ENCODE peak calls at places on chromosomes 13 and 19, in ten cellular contexts. One of them, this sample, is unnamed.

GRCh38 chr13:113589961-113590339 is 5.4 kb downstream of the TFDP1 start:
- DNase-seq in sigmoid colon: peak
- DNase-seq in neuronal stem cell: no peak
- DNase-seq in GM23248: no peak
- DNase-seq in vagina: no peak
- DNase-seq in breast epithelium: peak
- DNase-seq in bronchial epithelial cell: no peak
- DNase-seq in heart right ventricle: no peak
- DNase-seq in cardiac fibroblast: no peak
- DNase-seq in body of pancreas: no peak
- DNase-seq in this sample: no peak

GRCh38 chr13:102286326-102286725 is 115.5 kb downstream of the FGF14 start:
- DNase-seq in sigmoid colon: no peak
- DNase-seq in neuronal stem cell: no peak
- DNase-seq in GM23248: peak
- DNase-seq in vagina: no peak
- DNase-seq in breast epithelium: no peak
- DNase-seq in bronchial epithelial cell: peak
- DNase-seq in heart right ventricle: no peak
- DNase-seq in cardiac fibroblast: peak
- DNase-seq in body of pancreas: no peak
- DNase-seq in this sample: peak

GRCh38 chr19:48480476-48481190 is 11.5 kb downstream of the CYTH2 start:
- DNase-seq in sigmoid colon: no peak
- DNase-seq in neuronal stem cell: no peak
- DNase-seq in GM23248: peak
- DNase-seq in vagina: no peak
- DNase-seq in breast epithelium: no peak
- DNase-seq in bronchial epithelial cell: no peak
- DNase-seq in heart right ventricle: peak
- DNase-seq in cardiac fibroblast: peak
- DNase-seq in body of pancreas: peak
- DNase-seq in this sample: no peak

GRCh38 chr13:31431722-31432137 is 232.0 kb downstream of the B3GLCT start:
- DNase-seq in sigmoid colon: no peak
- DNase-seq in neuronal stem cell: peak
- DNase-seq in GM23248: peak
- DNase-seq in vagina: no peak
- DNase-seq in breast epithelium: no peak
- DNase-seq in bronchial epithelial cell: peak
- DNase-seq in heart right ventricle: peak
- DNase-seq in cardiac fibroblast: peak
- DNase-seq in body of pancreas: peak
- DNase-seq in this sample: peak

GRCh38 chr19:30450945-30451344 is 78.8 kb downstream of the ZNF536 start:
- DNase-seq in sigmoid colon: no peak
- DNase-seq in neuronal stem cell: no peak
- DNase-seq in GM23248: peak
- DNase-seq in vagina: no peak
- DNase-seq in breast epithelium: no peak
- DNase-seq in bronchial epithelial cell: no peak
- DNase-seq in heart right ventricle: no peak
- DNase-seq in cardiac fibroblast: no peak
- DNase-seq in body of pancreas: no peak
- DNase-seq in this sample: no peak

GRCh38 chr19:4581381-4582111 is 22.1 kb upstream of the SEMA6B start:
- DNase-seq in sigmoid colon: no peak
- DNase-seq in neuronal stem cell: peak
- DNase-seq in GM23248: no peak
- DNase-seq in vagina: no peak
- DNase-seq in breast epithelium: no peak
- DNase-seq in bronchial epithelial cell: no peak
- DNase-seq in heart right ventricle: no peak
- DNase-seq in cardiac fibroblast: no peak
- DNase-seq in body of pancreas: no peak
- DNase-seq in this sample: no peak

GRCh38 chr13:40445557-40445990 is 220.9 kb downstream of the FOXO1 start:
- DNase-seq in sigmoid colon: no peak
- DNase-seq in neuronal stem cell: no peak
- DNase-seq in GM23248: no peak
- DNase-seq in vagina: no peak
- DNase-seq in breast epithelium: no peak
- DNase-seq in bronchial epithelial cell: peak
- DNase-seq in heart right ventricle: peak
- DNase-seq in cardiac fibroblast: peak
- DNase-seq in body of pancreas: peak
- DNase-seq in this sample: no peak

GRCh38 chr13:106523566-106523965 is 11.9 kb downstream of the EFNB2 start:
- DNase-seq in sigmoid colon: no peak
- DNase-seq in neuronal stem cell: no peak
- DNase-seq in GM23248: no peak
- DNase-seq in vagina: no peak
- DNase-seq in breast epithelium: no peak
- DNase-seq in bronchial epithelial cell: peak
- DNase-seq in heart right ventricle: no peak
- DNase-seq in cardiac fibroblast: no peak
- DNase-seq in body of pancreas: no peak
- DNase-seq in this sample: no peak

GRCh38 chr13:62003452-62003851 is 587.8 kb upstream of the PCDH20 start:
- DNase-seq in sigmoid colon: no peak
- DNase-seq in neuronal stem cell: no peak
- DNase-seq in GM23248: no peak
- DNase-seq in vagina: no peak
- DNase-seq in breast epithelium: no peak
- DNase-seq in bronchial epithelial cell: no peak
- DNase-seq in heart right ventricle: no peak
- DNase-seq in cardiac fibroblast: no peak
- DNase-seq in body of pancreas: no peak
- DNase-seq in this sample: no peak

GRCh38 chr19:45512881-45513483 is 5.7 kb downstream of the VASP start:
- DNase-seq in sigmoid colon: no peak
- DNase-seq in neuronal stem cell: no peak
- DNase-seq in GM23248: no peak
- DNase-seq in vagina: no peak
- DNase-seq in breast epithelium: no peak
- DNase-seq in bronchial epithelial cell: no peak
- DNase-seq in heart right ventricle: no peak
- DNase-seq in cardiac fibroblast: no peak
- DNase-seq in body of pancreas: no peak
- DNase-seq in this sample: no peak

GRCh38 chr13:30466358-30466714 is 600 bp upstream of the HMGB1 start:
- DNase-seq in sigmoid colon: no peak
- DNase-seq in neuronal stem cell: no peak
- DNase-seq in GM23248: peak
- DNase-seq in vagina: no peak
- DNase-seq in breast epithelium: no peak
- DNase-seq in bronchial epithelial cell: peak
- DNase-seq in heart right ventricle: no peak
- DNase-seq in cardiac fibroblast: peak
- DNase-seq in body of pancreas: no peak
- DNase-seq in this sample: peak

GRCh38 chr13:73169971-73170370 is 111.2 kb downstream of the KLF5 start:
- DNase-seq in sigmoid colon: no peak
- DNase-seq in neuronal stem cell: no peak
- DNase-seq in GM23248: no peak
- DNase-seq in vagina: no peak
- DNase-seq in breast epithelium: no peak
- DNase-seq in bronchial epithelial cell: peak
- DNase-seq in heart right ventricle: no peak
- DNase-seq in cardiac fibroblast: no peak
- DNase-seq in body of pancreas: no peak
- DNase-seq in this sample: no peak

GRCh38 chr19:2551172-2551863 is 75.4 kb downstream of the GADD45B start:
- DNase-seq in sigmoid colon: peak
- DNase-seq in neuronal stem cell: no peak
- DNase-seq in GM23248: no peak
- DNase-seq in vagina: no peak
- DNase-seq in breast epithelium: no peak
- DNase-seq in bronchial epithelial cell: no peak
- DNase-seq in heart right ventricle: no peak
- DNase-seq in cardiac fibroblast: no peak
- DNase-seq in body of pancreas: no peak
- DNase-seq in this sample: no peak

GRCh38 chr13:36475468-36475867 is 43.2 kb downstream of the CCNA1 start:
- DNase-seq in sigmoid colon: no peak
- DNase-seq in neuronal stem cell: no peak
- DNase-seq in GM23248: no peak
- DNase-seq in vagina: no peak
- DNase-seq in breast epithelium: no peak
- DNase-seq in bronchial epithelial cell: peak
- DNase-seq in heart right ventricle: no peak
- DNase-seq in cardiac fibroblast: peak
- DNase-seq in body of pancreas: no peak
- DNase-seq in this sample: no peak

GRCh38 chr19:47511681-47512080 is 3.2 kb downstream of the NAPA start:
- DNase-seq in sigmoid colon: no peak
- DNase-seq in neuronal stem cell: no peak
- DNase-seq in GM23248: peak
- DNase-seq in vagina: no peak
- DNase-seq in breast epithelium: no peak
- DNase-seq in bronchial epithelial cell: no peak
- DNase-seq in heart right ventricle: no peak
- DNase-seq in cardiac fibroblast: peak
- DNase-seq in body of pancreas: peak
- DNase-seq in this sample: no peak

DNA sequence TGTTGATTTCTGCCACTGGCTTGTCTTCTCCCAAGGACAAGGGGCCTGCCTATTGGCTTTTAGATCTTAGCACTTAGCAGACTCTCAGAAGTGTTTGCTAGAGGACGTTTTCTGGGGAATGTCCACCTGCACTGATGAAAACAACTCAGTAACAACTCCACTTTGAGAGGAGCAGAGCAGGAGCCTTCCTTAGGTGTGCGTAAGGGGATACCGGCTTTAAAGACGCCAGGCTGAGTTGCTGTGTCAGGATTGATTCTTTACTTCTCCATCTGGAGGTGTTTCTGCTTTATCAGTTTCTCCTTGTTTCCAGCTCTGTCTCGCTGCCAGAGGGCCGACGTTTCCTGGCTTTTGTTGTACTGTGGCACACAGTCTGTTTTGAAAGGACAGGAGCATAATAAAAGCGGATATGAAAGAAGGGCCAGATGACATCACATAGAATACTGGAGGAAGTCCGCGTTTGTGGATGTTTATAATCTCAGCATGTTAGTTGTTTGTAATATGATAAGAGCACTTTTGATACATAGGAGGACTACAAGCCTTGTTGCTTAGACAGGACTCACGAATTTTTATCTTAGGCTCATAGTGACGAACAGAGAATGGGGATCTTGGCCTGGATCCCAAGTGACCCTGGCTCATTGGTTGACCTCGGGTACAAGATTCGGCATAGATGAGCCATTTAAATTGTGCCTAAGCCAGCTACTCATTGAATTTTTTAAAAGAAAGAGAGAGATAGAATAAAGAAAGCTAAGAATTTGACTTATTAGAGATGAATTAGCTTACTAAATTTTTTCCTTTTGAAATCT is 34.6 kb downstream of the COL4A2 start:
- DNase-seq in sigmoid colon: no peak
- DNase-seq in neuronal stem cell: no peak
- DNase-seq in GM23248: no peak
- DNase-seq in vagina: no peak
- DNase-seq in breast epithelium: no peak
- DNase-seq in bronchial epithelial cell: peak
- DNase-seq in heart right ventricle: peak
- DNase-seq in cardiac fibroblast: peak
- DNase-seq in body of pancreas: no peak
- DNase-seq in this sample: no peak
- H3K4me3 ChIP-seq in sigmoid colon: no peak
- H3K4me3 ChIP-seq in neuronal stem cell: no peak
- H3K4me3 ChIP-seq in GM23248: no peak
- H3K4me3 ChIP-seq in vagina: peak
- H3K4me3 ChIP-seq in breast epithelium: no peak
- H3K4me3 ChIP-seq in bronchial epithelial cell: no peak
- H3K4me3 ChIP-seq in heart right ventricle: no peak
- H3K4me3 ChIP-seq in cardiac fibroblast: peak
- H3K4me3 ChIP-seq in body of pancreas: no peak
- H3K4me3 ChIP-seq in this sample: no peak

DNA sequence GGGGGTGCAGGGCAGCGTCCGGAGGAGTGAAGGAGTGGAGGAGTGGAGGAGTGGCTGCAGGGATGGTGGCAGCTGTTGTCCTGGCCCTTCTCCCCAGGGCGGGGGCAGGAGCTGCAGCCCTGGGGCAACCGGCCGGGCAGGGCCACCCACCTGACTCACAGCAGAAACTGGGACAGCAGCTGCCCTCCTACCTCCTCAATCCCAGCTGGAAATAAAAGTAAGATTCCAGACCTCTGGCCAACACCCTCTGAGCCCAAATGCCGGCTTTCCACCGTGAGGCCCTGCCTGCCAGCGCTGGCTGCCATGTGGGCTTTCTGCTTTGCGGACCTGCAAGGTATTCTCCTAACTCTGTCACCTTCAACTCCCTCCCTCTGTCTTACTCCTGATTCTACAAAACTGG is 3.3 kb upstream of the CLPP start:
- DNase-seq in sigmoid colon: no peak
- DNase-seq in neuronal stem cell: no peak
- DNase-seq in GM23248: no peak
- DNase-seq in vagina: no peak
- DNase-seq in breast epithelium: no peak
- DNase-seq in bronchial epithelial cell: no peak
- DNase-seq in heart right ventricle: no peak
- DNase-seq in cardiac fibroblast: no peak
- DNase-seq in body of pancreas: no peak
- DNase-seq in this sample: no peak
- H3K4me3 ChIP-seq in sigmoid colon: no peak
- H3K4me3 ChIP-seq in neuronal stem cell: no peak
- H3K4me3 ChIP-seq in GM23248: no peak
- H3K4me3 ChIP-seq in vagina: no peak
- H3K4me3 ChIP-seq in breast epithelium: no peak
- H3K4me3 ChIP-seq in bronchial epithelial cell: no peak
- H3K4me3 ChIP-seq in heart right ventricle: no peak
- H3K4me3 ChIP-seq in cardiac fibroblast: no peak
- H3K4me3 ChIP-seq in body of pancreas: no peak
- H3K4me3 ChIP-seq in this sample: no peak

GRCh38 chr13:24788538-24788937 is 24.6 kb downstream of the RNF17 start:
- DNase-seq in sigmoid colon: no peak
- DNase-seq in neuronal stem cell: no peak
- DNase-seq in GM23248: no peak
- DNase-seq in vagina: no peak
- DNase-seq in breast epithelium: no peak
- DNase-seq in bronchial epithelial cell: no peak
- DNase-seq in heart right ventricle: no peak
- DNase-seq in cardiac fibroblast: no peak
- DNase-seq in body of pancreas: no peak
- DNase-seq in this sample: no peak
- H3K4me3 ChIP-seq in sigmoid colon: no peak
- H3K4me3 ChIP-seq in neuronal stem cell: no peak
- H3K4me3 ChIP-seq in GM23248: no peak
- H3K4me3 ChIP-seq in vagina: no peak
- H3K4me3 ChIP-seq in breast epithelium: no peak
- H3K4me3 ChIP-seq in bronchial epithelial cell: no peak
- H3K4me3 ChIP-seq in heart right ventricle: no peak
- H3K4me3 ChIP-seq in cardiac fibroblast: no peak
- H3K4me3 ChIP-seq in body of pancreas: no peak
- H3K4me3 ChIP-seq in this sample: no peak

GRCh38 chr13:49620170-49620621 is 8.1 kb upstream of the ARL11 start:
- DNase-seq in sigmoid colon: no peak
- DNase-seq in neuronal stem cell: no peak
- DNase-seq in GM23248: peak
- DNase-seq in vagina: no peak
- DNase-seq in breast epithelium: no peak
- DNase-seq in bronchial epithelial cell: no peak
- DNase-seq in heart right ventricle: no peak
- DNase-seq in cardiac fibroblast: no peak
- DNase-seq in body of pancreas: no peak
- DNase-seq in this sample: no peak
- H3K4me3 ChIP-seq in sigmoid colon: no peak
- H3K4me3 ChIP-seq in neuronal stem cell: no peak
- H3K4me3 ChIP-seq in GM23248: peak
- H3K4me3 ChIP-seq in vagina: no peak
- H3K4me3 ChIP-seq in breast epithelium: no peak
- H3K4me3 ChIP-seq in bronchial epithelial cell: no peak
- H3K4me3 ChIP-seq in heart right ventricle: no peak
- H3K4me3 ChIP-seq in cardiac fibroblast: no peak
- H3K4me3 ChIP-seq in body of pancreas: no peak
- H3K4me3 ChIP-seq in this sample: no peak

This sample was measured in hepatocyte.